ENCODE peak calls at places on chromosomes 2 and 18, in five cellular contexts. V is IMR-90; Y is SW 1271; U is stimulated activated CD8-positive, alpha-beta memory T cell treated with anti-CD3 and anti-CD28 coated beads, Interleukin-7, amount 100 ng/mL, for 4 hours; I is RWPE1. E is an unnamed sample.

GRCh38 chr2:197784956-197785941 is at the start of gene BOLL:
- DNase-seq in Y (no peak), V (no peak), I (no peak), U (no peak), E (no peak)

GRCh38 chr18:36066731-36067117 is 635 bp downstream of the RPRD1A start:
- DNase-seq in U (no peak), I (no peak), Y (no peak), V (peak), E (no peak)

GRCh38 chr2:227407601-227408089 is 19.9 kb upstream of the SCYGR1 start:
- DNase-seq in V (no peak), Y (no peak), U (no peak), I (peak), E (peak)

GRCh38 chr18:62101236-62101635 is 85.6 kb downstream of the PIGN start:
- DNase-seq in Y (no peak), I (no peak), U (no peak), V (peak), E (no peak)

GRCh38 chr2:43084699-43085091 is 141.7 kb downstream of the ZFP36L2 start:
- DNase-seq in I (no peak), Y (no peak), V (peak), U (no peak), E (no peak)

GRCh38 chr2:221570321-221571107 is 1.6 kb downstream of the EPHA4 start:
- DNase-seq in I (no peak), Y (no peak), V (peak), U (no peak), E (no peak)

GRCh38 chr2:32947484-32948143 is 861 bp downstream of the LTBP1 start:
- DNase-seq in U (no peak), Y (no peak), I (peak), V (peak), E (peak)

GRCh38 chr18:5841518-5841917 is 53.8 kb downstream of the TMEM200C start:
- DNase-seq in Y (no peak), U (no peak), V (no peak), I (no peak), E (no peak)

GRCh38 chr2:166539340-166540162 is 45.5 kb upstream of the SCN7A start:
- DNase-seq in I (peak), Y (peak), U (no peak), V (peak), E (no peak)